ENCODE peak calls at places on chromosomes 1 and 21, in six cellular contexts. B is OCI-LY7, I is cardiac fibroblast, X is brain microvascular endothelial cell, U is B cell, R is D721Med. Y is an unnamed sample.
A peak's percentile ranks its signal among the peaks of the same experiment; 100 is the strongest.

GRCh38 chr1:178093958-178094751 is at the start of gene RASAL2:
- DNase-seq in B (no peak), I (peak; percentile 67), X (peak; percentile 43), U (peak; percentile 37), R (peak; percentile 55), Y (peak; percentile 64)

GRCh38 chr21:31278511-31279155 is 65.4 kb downstream of the TIAM1 start:
- DNase-seq in B (no peak), I (peak; percentile 25), X (peak; percentile 35), U (no peak), R (no peak), Y (no peak)

GRCh38 chr1:193070942-193071341 is 11.5 kb downstream of the RO60 start:
- DNase-seq in B (peak; percentile 15), I (no peak), X (peak; percentile 50), U (no peak), R (no peak), Y (no peak)

GRCh38 chr1:86154581-86155060 is 2.0 kb downstream of the COL24A1 start:
- DNase-seq in B (no peak), I (no peak), X (no peak), U (no peak), R (no peak), Y (peak; percentile 9)

GRCh38 chr1:233905416-233906051 is 1.1 kb downstream of the SLC35F3 start:
- DNase-seq in B (no peak), I (no peak), X (no peak), U (no peak), R (no peak), Y (no peak)

GRCh38 chr1:76587213-76587612 is 280.1 kb upstream of the ST6GALNAC5 start:
- DNase-seq in B (no peak), I (no peak), X (no peak), U (no peak), R (no peak), Y (no peak)

GRCh38 chr1:101200513-101200912 is 36.3 kb upstream of the S1PR1 start:
- DNase-seq in B (no peak), I (peak; percentile 95), X (peak; percentile 91), U (no peak), R (no peak), Y (no peak)

GRCh38 chr1:192756314-192756713 is 52.5 kb upstream of the RGS2 start:
- DNase-seq in B (peak; percentile 19), I (no peak), X (no peak), U (no peak), R (no peak), Y (no peak)

GRCh38 chr1:71086331-71086730 is 5.5 kb upstream of the ZRANB2 start:
- DNase-seq in B (no peak), I (peak; percentile 85), X (peak; percentile 46), U (no peak), R (no peak), Y (no peak)

GRCh38 chr21:34690041-34690792 is 21.4 kb downstream of the CLIC6 start:
- DNase-seq in B (no peak), I (no peak), X (no peak), U (no peak), R (no peak), Y (no peak)

GRCh38 chr1:237804516-237804915 is 86.2 kb downstream of the ZP4 start:
- DNase-seq in B (no peak), I (no peak), X (no peak), U (no peak), R (no peak), Y (no peak)

GRCh38 chr1:237795558-237795957 is 95.2 kb downstream of the ZP4 start:
- DNase-seq in B (no peak), I (no peak), X (no peak), U (no peak), R (no peak), Y (no peak)

GRCh38 chr1:237794071-237794470 is 96.7 kb downstream of the ZP4 start:
- DNase-seq in B (no peak), I (no peak), X (no peak), U (no peak), R (no peak), Y (no peak)

GRCh38 chr1:237799762-237800474 is 90.8 kb downstream of the ZP4 start:
- DNase-seq in B (peak; percentile 80), I (peak; percentile 8), X (peak; percentile 72), U (no peak), R (peak; percentile 62), Y (peak; percentile 30)
- TF ChIP-seq CTCF in B (peak; percentile 78), I (no peak), X (peak; percentile 37), U (no peak), R (peak; percentile 28), Y (peak; percentile 52)

GRCh38 chr1:149942207-149942606 is 5.5 kb upstream of the MTMR11 start:
- DNase-seq in B (no peak), I (peak; percentile 51), X (no peak), U (no peak), R (no peak), Y (no peak)
- TF ChIP-seq CTCF in B (peak; percentile 37), I (peak; percentile 32), X (peak; percentile 65), U (no peak), R (peak; percentile 58), Y (peak; percentile 52)

GRCh38 chr1:25028910-25029599 is 99.0 kb upstream of the RUNX3 start:
- DNase-seq in B (no peak), I (no peak), X (no peak), U (no peak), R (no peak), Y (no peak)
- TF ChIP-seq CTCF in B (no peak), I (no peak), X (no peak), U (no peak), R (no peak), Y (no peak)

GRCh38 chr1:30890502-30891222 is 17.9 kb downstream of the SDC3 start:
- DNase-seq in B (no peak), I (no peak), X (no peak), U (no peak), R (no peak), Y (no peak)
- TF ChIP-seq CTCF in B (no peak), I (no peak), X (no peak), U (no peak), R (no peak), Y (no peak)

DNA sequence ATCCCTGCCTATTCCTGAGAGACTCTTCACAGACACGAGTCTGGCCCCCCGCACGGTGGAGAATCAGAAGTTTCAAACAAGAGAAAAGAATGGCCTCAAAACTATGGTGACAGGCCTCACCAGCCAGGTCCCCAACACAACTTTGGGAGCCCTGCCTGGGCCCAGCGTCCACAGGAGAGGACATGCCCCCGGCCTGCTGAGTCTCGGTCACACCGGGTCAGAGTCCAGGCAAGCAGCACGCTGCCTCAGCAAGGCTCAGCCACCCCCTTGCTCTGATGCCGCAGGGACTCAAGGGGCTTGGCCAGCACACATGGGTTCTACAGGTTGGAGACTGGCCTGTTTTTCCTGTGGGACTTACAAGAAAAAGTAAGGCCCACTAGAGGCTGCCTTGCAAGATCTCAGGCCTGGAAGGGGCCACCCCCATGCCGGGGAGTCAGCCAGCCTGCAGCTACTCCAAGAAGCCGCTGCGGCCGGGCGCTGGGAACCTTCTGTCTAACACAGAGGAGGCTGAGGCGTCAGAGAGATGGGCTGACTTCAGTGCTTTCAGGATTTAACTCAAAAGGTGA is 116.8 kb downstream of the NPHP4 start:
- DNase-seq in B (no peak), I (no peak), X (no peak), U (no peak), R (no peak), Y (no peak)
- TF ChIP-seq CTCF in B (no peak), I (no peak), X (no peak), U (no peak), R (no peak), Y (no peak)

GRCh38 chr1:21508580-21509350 is 458 bp upstream of the ALPL start:
- DNase-seq in B (peak; percentile 57), I (peak; percentile 50), X (no peak), U (peak; percentile 87), R (peak; percentile 49), Y (peak; percentile 81)
- TF ChIP-seq CTCF in B (peak; percentile 50), I (peak; percentile 45), X (peak; percentile 56), U (peak; percentile 39), R (peak; percentile 54), Y (peak; percentile 66)

DNA sequence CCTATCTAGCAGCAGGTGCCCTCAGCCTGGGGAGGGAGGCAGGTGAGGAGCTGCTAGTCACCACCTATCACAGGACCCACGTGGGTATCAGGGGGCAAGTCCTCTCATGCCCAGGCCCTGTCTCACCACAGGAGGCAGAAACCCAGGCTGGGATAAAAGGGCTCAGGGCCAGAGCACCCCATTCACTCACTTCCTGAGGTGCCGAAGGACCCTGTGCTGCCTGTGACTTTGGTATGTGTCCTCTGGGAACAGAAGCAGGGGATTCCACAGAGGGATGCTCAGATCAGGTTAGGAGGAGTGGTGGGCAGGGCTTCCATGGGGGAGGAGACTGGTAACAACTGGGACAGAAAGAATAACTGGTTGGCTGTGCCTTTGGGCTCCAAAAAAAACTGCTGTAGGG is at the start of gene LCE1E:
- DNase-seq in B (no peak), I (no peak), X (no peak), U (no peak), R (no peak), Y (no peak)
- TF ChIP-seq CTCF in B (no peak), I (no peak), X (no peak), U (no peak), R (no peak), Y (no peak)

GRCh38 chr1:198068280-198068679 is 88.5 kb upstream of the NEK7 start:
- DNase-seq in B (no peak), I (no peak), X (no peak), U (no peak), R (no peak), Y (no peak)

GRCh38 chr1:198075296-198075695 is 81.5 kb upstream of the NEK7 start:
- DNase-seq in B (no peak), I (no peak), X (no peak), U (no peak), R (no peak), Y (no peak)

GRCh38 chr1:198072177-198072576 is 84.6 kb upstream of the NEK7 start:
- DNase-seq in B (no peak), I (peak; percentile 53), X (peak; percentile 7), U (no peak), R (no peak), Y (no peak)
- TF ChIP-seq CTCF in B (peak; percentile 39), I (peak; percentile 45), X (peak; percentile 21), U (no peak), R (peak; percentile 32), Y (no peak)

Y was measured in progenitor cell of endocrine pancreas.